ENCODE peak calls at places on chromosomes 5 and 9, in six cellular contexts. A is A549, J is fibroblast of lung, Q is T-helper 2 cell, V is GM19239, X is H54. O is an unnamed sample.

GRCh38 chr9:81848472-81848871 is 79.8 kb upstream of the SPATA31D4 start:
- DNase-seq in A (no peak), J (peak), Q (no peak), V (no peak), X (no peak), O (no peak)

GRCh38 chr5:1472964-1473628 is 27.9 kb upstream of the SLC6A3 start:
- DNase-seq in A (no peak), J (no peak), Q (peak), V (no peak), X (no peak), O (no peak)

GRCh38 chr9:91411096-91411771 is 12.4 kb downstream of the NFIL3 start:
- DNase-seq in A (no peak), J (peak), Q (no peak), V (no peak), X (no peak), O (no peak)

GRCh38 chr9:14424983-14425382 is 111.0 kb upstream of the NFIB start:
- DNase-seq in A (no peak), J (peak), Q (no peak), V (no peak), X (no peak), O (no peak)

GRCh38 chr9:128106181-128106939 is 21.2 kb downstream of the PTGES2 start:
- DNase-seq in A (no peak), J (no peak), Q (no peak), V (no peak), X (no peak), O (no peak)

GRCh38 chr9:114383866-114384231 is 3.9 kb downstream of the AKNA start:
- DNase-seq in A (no peak), J (no peak), Q (no peak), V (no peak), X (no peak), O (no peak)

GRCh38 chr5:157860898-157861894 is 2.3 kb upstream of the CLINT1 start:
- DNase-seq in A (no peak), J (no peak), Q (no peak), V (peak), X (no peak), O (no peak)

GRCh38 chr9:92545002-92545510 is 9.3 kb upstream of the ECM2 start:
- DNase-seq in A (no peak), J (no peak), Q (no peak), V (no peak), X (no peak), O (no peak)